ENCODE peak calls at places on chromosomes 13 and 19, in four cellular contexts. G is omental fat pad, B is neural crest cell, J is AG04450. F is an unnamed sample.

GRCh38 chr19:5503598-5503997 is 48.4 kb downstream of the ZNRF4 start:
- DNase-seq in G (no peak), B (no peak), J (no peak), F (no peak)

GRCh38 chr13:59441596-59442280 is 722.0 kb downstream of the DIAPH3 start:
- DNase-seq in G (no peak), B (no peak), J (no peak), F (no peak)

GRCh38 chr13:106498571-106498970 is 36.9 kb downstream of the EFNB2 start:
- DNase-seq in G (no peak), B (no peak), J (no peak), F (no peak)

GRCh38 chr13:71867101-71867814 is at the start of gene DACH1:
- DNase-seq in G (no peak), B (peak), J (no peak), F (peak)

GRCh38 chr19:811511-812048 is 10.2 kb downstream of the PLPPR3 start:
- DNase-seq in G (no peak), B (no peak), J (no peak), F (no peak)

GRCh38 chr13:36038785-36039415 is 92.3 kb downstream of the DCLK1 start:
- DNase-seq in G (no peak), B (no peak), J (no peak), F (no peak)

GRCh38 chr13:27424246-27425150 is at the start of gene GTF3A:
- DNase-seq in G (peak), B (peak), J (peak), F (peak)

GRCh38 chr13:54337526-54337925 is 1308.9 kb downstream of the OLFM4 start:
- DNase-seq in G (no peak), B (no peak), J (no peak), F (no peak)

GRCh38 chr19:54661846-54662489 is 817 bp upstream of the LILRB4 start:
- DNase-seq in G (no peak), B (no peak), J (no peak), F (no peak)

GRCh38 chr13:76380436-76381065 is 505.7 kb downstream of the KCTD12 start:
- DNase-seq in G (no peak), B (no peak), J (no peak), F (no peak)

GRCh38 chr19:55312621-55313117 is 12.5 kb downstream of the TMEM150B start:
- DNase-seq in G (no peak), B (no peak), J (no peak), F (no peak)

GRCh38 chr19:49712397-49712859 is 21.5 kb downstream of the CPT1C start:
- DNase-seq in G (no peak), B (peak), J (no peak), F (no peak)

GRCh38 chr13:110570886-110571285 is 9.4 kb upstream of the RAB20 start:
- DNase-seq in G (no peak), B (no peak), J (no peak), F (no peak)

GRCh38 chr19:5691930-5692784 is 2.1 kb downstream of the RPL36 start:
- DNase-seq in G (no peak), B (no peak), J (no peak), F (no peak)

GRCh38 chr13:47337781-47338507 is 441.1 kb upstream of the HTR2A start:
- DNase-seq in G (no peak), B (no peak), J (peak), F (no peak)

GRCh38 chr13:90938848-90939247 is 408.6 kb upstream of the MIR17HG start:
- DNase-seq in G (no peak), B (no peak), J (no peak), F (no peak)

GRCh38 chr19:42292042-42292960 is 9.6 kb upstream of the PRR19 start:
- DNase-seq in G (no peak), B (no peak), J (no peak), F (no peak)

GRCh38 chr19:52200044-52200443 is 10.2 kb downstream of the PPP2R1A start:
- DNase-seq in G (peak), B (no peak), J (peak), F (no peak)

GRCh38 chr13:45325806-45326205 is 15.2 kb downstream of the TPT1 start:
- DNase-seq in G (no peak), B (no peak), J (peak), F (no peak)

GRCh38 chr19:47446534-47447469 is 24.9 kb downstream of the SLC8A2 start:
- DNase-seq in G (no peak), B (no peak), J (no peak), F (no peak)

GRCh38 chr19:34502582-34503545 is 21.3 kb downstream of the WTIP start:
- DNase-seq in G (no peak), B (no peak), J (no peak), F (no peak)

GRCh38 chr19:45005787-45006186 is 4.5 kb downstream of the RELB start:
- DNase-seq in G (no peak), B (no peak), J (no peak), F (no peak)

GRCh38 chr19:10290876-10291553 is 1.3 kb downstream of the ICAM5 start:
- DNase-seq in G (no peak), B (no peak), J (no peak), F (no peak)

GRCh38 chr19:14322889-14323463 is 58.3 kb upstream of the ADGRE5 start:
- DNase-seq in G (no peak), B (no peak), J (no peak), F (no peak)

GRCh38 chr13:90070837-90071525 is 1276.5 kb upstream of the MIR17HG start:
- DNase-seq in G (no peak), B (no peak), J (no peak), F (no peak)

GRCh38 chr19:40217027-40217810 is 965 bp downstream of the TTC9B start:
- DNase-seq in G (no peak), B (no peak), J (no peak), F (peak)
- TF ChIP-seq CTCF in G (no peak), B (peak), J (peak), F (no peak)

GRCh38 chr13:24491853-24492252 is 20.7 kb downstream of the PARP4 start:
- DNase-seq in G (no peak), B (no peak), J (no peak), F (no peak)
- TF ChIP-seq CTCF in G (no peak), B (peak), J (peak), F (no peak)

DNA sequence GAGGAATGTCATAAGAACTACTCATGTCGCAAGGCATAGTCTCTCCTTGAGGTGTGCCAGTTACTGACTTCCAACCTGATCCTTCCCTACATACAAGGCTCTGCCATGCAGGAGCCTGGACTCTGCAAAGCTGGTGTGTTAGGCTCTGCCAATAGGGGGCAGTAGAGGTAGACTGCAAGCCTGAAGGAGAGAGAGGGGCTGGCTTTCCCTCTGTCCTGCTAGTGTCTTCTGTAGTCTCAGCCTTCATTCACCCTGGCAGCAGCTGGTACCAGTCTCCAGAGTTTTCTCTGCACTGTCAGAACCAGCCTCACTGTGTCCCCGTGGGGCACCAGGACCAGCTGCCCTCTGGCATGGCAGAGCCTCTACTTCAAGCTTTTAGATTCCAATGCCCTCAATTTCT is 14.5 kb downstream of the SHISA2 start:
- DNase-seq in G (no peak), B (peak), J (no peak), F (no peak)
- TF ChIP-seq CTCF in G (no peak), B (peak), J (peak), F (no peak)

GRCh38 chr13:104645786-104646185 is 1579.6 kb upstream of the SLC10A2 start:
- DNase-seq in G (no peak), B (no peak), J (no peak), F (no peak)

GRCh38 chr13:104635879-104636278 is 1569.7 kb upstream of the SLC10A2 start:
- DNase-seq in G (no peak), B (no peak), J (no peak), F (no peak)

GRCh38 chr13:104641309-104641708 is 1575.1 kb upstream of the SLC10A2 start:
- DNase-seq in G (no peak), B (no peak), J (no peak), F (no peak)
- TF ChIP-seq CTCF in G (no peak), B (no peak), J (no peak), F (no peak)

GRCh38 chr19:3983936-3984583 is 1.2 kb downstream of the EEF2 start:
- DNase-seq in G (no peak), B (no peak), J (no peak), F (peak)

GRCh38 chr19:3986260-3987041 is 1.2 kb upstream of the EEF2 start:
- DNase-seq in G (no peak), B (no peak), J (no peak), F (no peak)

GRCh38 chr19:3984584-3984907 is 717 bp downstream of the EEF2 start:
- DNase-seq in G (no peak), B (no peak), J (no peak), F (no peak)

GRCh38 chr19:3985643-3986259 is 488 bp upstream of the EEF2 start:
- DNase-seq in G (no peak), B (no peak), J (no peak), F (no peak)

DNA sequence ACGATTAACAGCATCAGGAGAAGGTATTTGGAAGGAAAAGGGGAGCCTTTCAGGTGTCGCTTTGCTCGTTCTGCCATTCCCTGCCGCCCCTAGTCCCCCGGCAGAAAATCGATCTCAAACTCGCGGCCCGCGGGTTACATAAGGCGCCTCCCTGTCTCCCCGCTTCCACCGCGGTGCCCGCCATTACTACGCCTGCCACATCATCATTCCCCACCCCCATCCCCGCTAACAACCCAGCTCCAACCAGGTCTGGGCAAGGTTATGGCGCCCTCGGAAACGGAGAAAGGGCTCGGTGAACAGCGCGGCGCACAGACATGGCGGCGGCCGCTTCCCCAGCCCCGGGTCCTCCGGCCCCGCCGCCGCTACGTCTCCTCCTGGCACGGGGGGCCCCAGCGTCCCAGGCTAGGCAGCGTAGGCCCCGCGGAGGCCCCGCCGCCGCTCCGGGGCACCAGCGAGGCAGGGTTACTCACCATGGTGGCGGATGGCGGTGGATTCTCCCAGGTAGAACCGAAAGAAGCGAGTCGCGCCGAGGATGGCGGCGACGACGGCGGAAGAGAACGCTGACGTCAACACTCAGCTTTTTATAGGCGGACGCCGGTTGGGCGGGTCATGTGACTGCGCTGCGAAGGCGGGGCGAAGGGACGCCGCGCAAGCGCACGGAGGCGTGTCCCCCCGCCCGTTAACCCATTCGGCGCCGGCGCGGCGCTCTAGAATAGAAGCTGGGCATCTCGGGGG is at the start of gene EEF2:
- DNase-seq in G (peak), B (peak), J (peak), F (peak)
- TF ChIP-seq CTCF in G (no peak), B (no peak), J (no peak), F (no peak)

GRCh38 chr13:52954838-52955237 is 73.8 kb upstream of the OLFM4 start:
- DNase-seq in G (no peak), B (no peak), J (no peak), F (no peak)
- TF ChIP-seq CTCF in G (no peak), B (no peak), J (no peak), F (no peak)

GRCh38 chr19:18522124-18522861 is 423 bp upstream of the ELL start:
- DNase-seq in G (peak), B (peak), J (peak), F (peak)
- TF ChIP-seq CTCF in G (no peak), B (no peak), J (peak), F (peak)

GRCh38 chr13:52615134-52615801 is 27.0 kb upstream of the HNRNPA1L2 start:
- DNase-seq in G (no peak), B (no peak), J (no peak), F (no peak)

GRCh38 chr13:52615817-52616216 is 26.4 kb upstream of the HNRNPA1L2 start:
- DNase-seq in G (no peak), B (no peak), J (no peak), F (no peak)

GRCh38 chr13:52617070-52618060 is 24.9 kb upstream of the HNRNPA1L2 start:
- DNase-seq in G (peak), B (peak), J (peak), F (peak)
- TF ChIP-seq CTCF in G (no peak), B (no peak), J (no peak), F (no peak)

DNA sequence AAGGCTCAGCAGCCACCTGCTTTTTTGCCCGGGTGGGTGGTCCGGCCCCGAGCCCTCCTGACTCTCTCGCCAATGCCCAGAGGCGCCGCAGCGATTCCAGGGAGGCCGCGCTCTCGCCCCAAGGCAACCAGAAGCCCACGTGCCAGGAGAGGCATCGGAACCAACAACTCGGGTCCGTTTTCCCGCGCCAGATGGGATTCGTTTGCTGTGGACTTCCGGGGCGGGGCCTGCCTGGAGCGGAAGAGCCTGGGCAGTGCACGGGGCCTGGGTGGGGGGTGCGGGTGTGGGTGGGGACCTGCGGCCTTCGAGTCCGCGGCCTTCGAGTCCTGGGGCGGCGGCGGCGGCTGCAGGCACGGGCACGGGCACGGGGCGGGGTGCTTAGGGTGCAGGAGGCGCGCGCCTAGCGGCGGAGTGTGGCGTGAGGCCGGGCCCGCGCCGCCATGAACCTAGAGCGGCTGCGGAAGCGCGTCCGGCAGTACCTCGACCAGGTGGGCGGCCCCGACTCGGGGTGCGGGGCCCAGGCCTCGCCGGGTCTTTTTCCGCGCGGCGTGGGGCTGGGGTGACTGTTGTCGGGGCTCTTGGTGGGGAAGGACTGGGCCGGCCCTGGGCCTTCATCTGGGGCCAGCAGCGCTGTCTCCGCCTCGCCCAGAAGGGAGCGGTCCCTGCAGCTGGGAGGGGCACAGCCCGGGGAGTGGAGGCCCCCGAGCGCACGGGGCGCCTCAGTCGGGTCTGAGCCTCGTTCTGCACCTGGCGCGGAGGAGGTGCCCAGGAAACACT is at the start of gene CDC16:
- DNase-seq in G (peak), B (peak), J (peak), F (peak)
- TF ChIP-seq CTCF in G (no peak), B (peak), J (no peak), F (peak)